ENCODE peak calls at places on chromosomes 2 and 18, in four cellular contexts. H, N, B and Y are unnamed samples.

GRCh38 chr2:215369191-215369760 is 57.4 kb downstream of the ATIC start:
- DNase-seq in B (no peak), H (no peak), N (no peak), Y (no peak)

GRCh38 chr18:73101977-73102376 is 234.2 kb upstream of the NETO1 start:
- DNase-seq in B (no peak), H (no peak), N (no peak), Y (no peak)

GRCh38 chr2:227267406-227268115 is 57.5 kb upstream of the MFF start:
- DNase-seq in H (peak), N (no peak), B (peak), Y (no peak)

GRCh38 chr2:26270363-26270762 is 25.6 kb downstream of the HADHB start:
- DNase-seq in B (no peak), H (no peak), N (peak), Y (no peak)

GRCh38 chr2:28633739-28634138 is 117.9 kb upstream of the PPP1CB start:
- DNase-seq in H (peak), N (no peak), B (peak), Y (no peak)

GRCh38 chr2:79771530-79771929 is 258.7 kb downstream of the CTNNA2 start:
- DNase-seq in N (no peak), H (no peak), B (no peak), Y (no peak)

GRCh38 chr2:105734762-105735538 is 9.8 kb upstream of the NCK2 start:
- DNase-seq in B (no peak), H (peak), N (no peak), Y (no peak)

GRCh38 chr2:239898292-239898925 is 126.7 kb downstream of the NDUFA10 start:
- DNase-seq in N (no peak), H (no peak), B (no peak), Y (no peak)

GRCh38 chr2:23221236-23221635 is 163.7 kb upstream of the KLHL29 start:
- DNase-seq in H (no peak), N (no peak), B (no peak), Y (no peak)

GRCh38 chr2:223700221-223700620 is 98.1 kb upstream of the SCG2 start:
- DNase-seq in N (no peak), B (no peak), H (no peak), Y (no peak)

GRCh38 chr2:109427661-109428091 is 186.1 kb downstream of the SEPTIN10 start:
- DNase-seq in N (no peak), B (no peak), H (no peak), Y (no peak)

GRCh38 chr2:235445116-235445515 is 48.7 kb upstream of the AGAP1 start:
- DNase-seq in H (no peak), B (no peak), N (no peak), Y (no peak)

GRCh38 chr2:237682901-237683670 is 55.7 kb downstream of the LRRFIP1 start:
- DNase-seq in H (no peak), N (no peak), B (no peak), Y (no peak)

GRCh38 chr2:46216213-46216612 is 81.0 kb upstream of the EPAS1 start:
- DNase-seq in N (no peak), H (peak), B (no peak), Y (no peak)

GRCh38 chr2:68303033-68303901 is 16.5 kb downstream of the CNRIP1 start:
- DNase-seq in N (no peak), H (no peak), B (no peak), Y (no peak)

GRCh38 chr2:106107509-106108131 is 86.5 kb downstream of the UXS1 start:
- DNase-seq in B (peak), H (peak), N (peak), Y (peak)

GRCh38 chr2:222904557-222905258 is 43.9 kb downstream of the ACSL3 start:
- DNase-seq in H (no peak), B (no peak), N (no peak), Y (no peak)

GRCh38 chr2:119809329-119810038 is 49.8 kb downstream of the PTPN4 start:
- DNase-seq in N (no peak), H (peak), B (peak), Y (no peak)

GRCh38 chr2:64108842-64109241 is 35.4 kb downstream of the PELI1 start:
- DNase-seq in N (no peak), B (no peak), H (no peak), Y (no peak)

GRCh38 chr18:72201032-72201431 is 343.1 kb downstream of the CBLN2 start:
- DNase-seq in N (no peak), B (no peak), H (no peak), Y (no peak)

GRCh38 chr18:48703418-48703817 is 164.6 kb downstream of the CTIF start:
- DNase-seq in B (no peak), H (no peak), N (no peak), Y (no peak)

GRCh38 chr18:35658112-35658511 is 76.6 kb downstream of the GALNT1 start:
- DNase-seq in B (no peak), N (no peak), H (no peak), Y (no peak)

GRCh38 chr2:19312949-19313348 is 45.5 kb downstream of the OSR1 start:
- DNase-seq in B (peak), H (peak), N (peak), Y (peak)

GRCh38 chr2:239678186-239678490 is 277.3 kb upstream of the HDAC4 start:
- DNase-seq in N (no peak), B (no peak), H (no peak), Y (no peak)

DNA sequence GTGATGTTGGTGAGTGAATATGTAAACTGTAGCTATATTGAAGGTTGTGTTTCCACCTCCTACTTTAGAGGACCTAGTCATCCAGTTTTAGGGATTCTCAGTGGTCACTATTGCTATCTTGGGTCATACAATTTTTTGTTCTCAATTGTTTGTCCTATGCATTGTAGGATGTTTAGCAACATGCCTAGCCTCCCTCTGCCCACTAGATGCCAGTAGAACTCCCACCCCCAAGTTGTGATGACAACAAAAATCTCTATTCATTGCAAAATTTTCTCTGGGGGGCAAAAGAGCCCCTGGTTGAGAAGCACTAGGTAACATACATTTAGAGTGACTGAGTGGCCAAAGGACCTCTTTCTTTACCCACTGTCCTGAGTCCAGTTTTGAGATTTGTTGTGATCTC is 87.3 kb downstream of the LRRTM4 start:
- DNase-seq in H (no peak), N (no peak), B (no peak), Y (no peak)
- TF ChIP-seq CTCF in H (no peak), N (no peak), B (no peak), Y (peak)

GRCh38 chr2:35530615-35531135 is 824.9 kb upstream of the CRIM1 start:
- DNase-seq in N (no peak), H (peak), B (no peak), Y (no peak)

GRCh38 chr2:35522434-35522833 is 833.1 kb upstream of the CRIM1 start:
- DNase-seq in N (no peak), H (no peak), B (no peak), Y (no peak)

GRCh38 chr2:35526741-35527140 is 828.8 kb upstream of the CRIM1 start:
- DNase-seq in H (no peak), N (no peak), B (no peak), Y (no peak)
- TF ChIP-seq CTCF in H (no peak), N (no peak), B (no peak), Y (no peak)

GRCh38 chr2:172995323-172996244 is 80.1 kb upstream of the MAP3K20 start:
- DNase-seq in B (peak), H (peak), N (no peak), Y (no peak)
- TF ChIP-seq CTCF in B (peak), H (peak), N (no peak), Y (no peak)

GRCh38 chr2:126482582-126483464 is 173.1 kb upstream of the GYPC start:
- DNase-seq in H (no peak), N (peak), B (peak), Y (no peak)
- TF ChIP-seq CTCF in H (no peak), N (no peak), B (no peak), Y (peak)

DNA sequence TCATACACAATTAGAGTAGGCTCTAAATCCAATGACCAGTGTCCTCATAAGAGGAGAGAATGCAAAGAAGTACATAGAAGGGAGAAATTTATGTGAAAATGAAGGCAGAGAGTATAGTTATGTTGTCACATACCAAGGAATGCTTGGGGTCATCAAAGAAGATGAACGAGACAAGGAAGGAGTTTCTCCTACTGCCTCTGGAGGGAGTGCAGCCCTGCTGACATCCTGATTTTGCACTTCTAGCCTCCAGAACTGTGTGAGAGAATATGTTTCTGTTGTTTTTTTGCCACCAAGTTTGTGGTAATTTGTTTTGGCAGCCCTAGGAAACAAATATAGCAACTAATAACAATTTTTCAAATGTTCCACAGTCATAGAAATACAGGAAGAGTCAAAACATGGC is 100.2 kb downstream of the GALNT13 start:
- DNase-seq in N (no peak), B (peak), H (no peak), Y (no peak)
- TF ChIP-seq CTCF in N (no peak), B (peak), H (no peak), Y (no peak)

GRCh38 chr18:5895886-5896740 is 791 bp upstream of the TMEM200C start:
- DNase-seq in B (no peak), H (no peak), N (peak), Y (peak)
- TF ChIP-seq CTCF in B (no peak), H (no peak), N (no peak), Y (no peak)

GRCh38 chr2:61433606-61434005 is 37.3 kb downstream of the USP34 start:
- DNase-seq in B (no peak), H (no peak), N (no peak), Y (no peak)
- TF ChIP-seq CTCF in B (no peak), H (no peak), N (no peak), Y (peak)